ENCODE peak calls at places on chromosomes 6 and 20, in nine cellular contexts. D is mesendoderm; P is esophagus squamous epithelium; L is heart right ventricle; X is left lung; W is colonic mucosa; G is CD8-positive, alpha-beta memory T cell; E is testis; V is neuronal stem cell. R is an unnamed sample.

GRCh38 chr6:24864345-24864744 is 65.6 kb upstream of the ARMH2 start:
- DNase-seq in X (no peak), W (no peak), V (no peak), L (no peak), E (no peak), D (no peak), P (no peak), G (no peak), R (peak; percentile 62)

GRCh38 chr6:124199226-124199625 is 395.6 kb downstream of the NKAIN2 start:
- DNase-seq in L (no peak), V (no peak), X (no peak), D (no peak), W (no peak), G (no peak), P (no peak), E (no peak), R (no peak)

GRCh38 chr6:113997106-113997505 is 26.2 kb upstream of the HDAC2 start:
- DNase-seq in X (no peak), W (no peak), V (no peak), L (no peak), P (no peak), E (no peak), D (no peak), G (no peak), R (peak; percentile 34)

GRCh38 chr20:22429175-22430153 is 154.9 kb downstream of the FOXA2 start:
- DNase-seq in D (no peak), W (no peak), G (no peak), E (no peak), V (no peak), X (no peak), P (no peak), L (no peak), R (peak; percentile 43)

GRCh38 chr6:137729866-137730629 is 137.0 kb upstream of the TNFAIP3 start:
- DNase-seq in L (no peak), W (no peak), D (no peak), P (no peak), E (no peak), V (no peak), X (no peak), G (no peak), R (no peak)

GRCh38 chr6:51855310-51856082 is 231.9 kb downstream of the PKHD1 start:
- DNase-seq in V (peak; percentile 67), L (no peak), E (peak; percentile 68), D (peak; percentile 93), G (no peak), X (no peak), W (peak; percentile 30), P (no peak), R (peak; percentile 89)

GRCh38 chr6:75493400-75494064 is at the start of gene FILIP1:
- DNase-seq in G (no peak), L (no peak), X (no peak), E (peak; percentile 46), D (peak; percentile 31), W (no peak), V (no peak), P (no peak), R (peak; percentile 73)

GRCh38 chr20:14223806-14224205 is 113.6 kb downstream of the FLRT3 start:
- DNase-seq in X (no peak), G (no peak), D (no peak), E (no peak), W (no peak), L (no peak), V (no peak), P (no peak), R (no peak)

GRCh38 chr6:109308018-109308492 is 74.2 kb downstream of the CD164 start:
- DNase-seq in E (no peak), D (peak; percentile 37), P (no peak), V (no peak), X (no peak), W (peak; percentile 87), G (no peak), L (no peak), R (no peak)

GRCh38 chr6:13453771-13454251 is 33.6 kb downstream of the GFOD1 start:
- DNase-seq in V (no peak), D (no peak), G (no peak), E (no peak), L (no peak), P (no peak), W (no peak), X (no peak), R (no peak)

GRCh38 chr20:64194269-64194668 is 30.0 kb downstream of the MYT1 start:
- DNase-seq in X (no peak), D (peak; percentile 11), L (no peak), V (no peak), G (no peak), E (no peak), W (no peak), P (no peak), R (no peak)

GRCh38 chr20:19692100-19692499 is 66.0 kb upstream of the RIN2 start:
- DNase-seq in E (no peak), V (no peak), D (no peak), X (no peak), W (no peak), P (no peak), G (no peak), L (no peak), R (no peak)

GRCh38 chr6:6256881-6257280 is 63.6 kb downstream of the F13A1 start:
- DNase-seq in L (no peak), G (no peak), X (no peak), W (no peak), P (no peak), E (no peak), V (peak; percentile 54), D (peak; percentile 49), R (no peak)

GRCh38 chr6:144314003-144314485 is 28.9 kb downstream of the UTRN start:
- DNase-seq in L (peak; percentile 65), P (no peak), E (peak; percentile 52), D (no peak), X (peak; percentile 85), G (no peak), V (no peak), W (no peak), R (no peak)

GRCh38 chr6:105879146-105879545 is 207.0 kb upstream of the PRDM1 start:
- DNase-seq in G (no peak), L (no peak), E (no peak), D (no peak), P (no peak), V (no peak), W (no peak), X (no peak), R (no peak)

GRCh38 chr20:48437146-48437545 is 390.7 kb downstream of the PREX1 start:
- DNase-seq in W (no peak), X (no peak), G (no peak), E (no peak), P (no peak), D (no peak), V (no peak), L (no peak), R (no peak)

GRCh38 chr6:28351493-28351925 is 1.8 kb downstream of the ZKSCAN3 start:
- DNase-seq in X (no peak), D (no peak), W (no peak), L (no peak), G (no peak), E (no peak), P (no peak), V (no peak), R (no peak)

GRCh38 chr6:41805830-41806774 is 18.6 kb downstream of the TOMM6 start:
- DNase-seq in E (peak; percentile 33), D (no peak), V (no peak), L (no peak), W (no peak), X (no peak), G (no peak), P (no peak), R (no peak)

DNA sequence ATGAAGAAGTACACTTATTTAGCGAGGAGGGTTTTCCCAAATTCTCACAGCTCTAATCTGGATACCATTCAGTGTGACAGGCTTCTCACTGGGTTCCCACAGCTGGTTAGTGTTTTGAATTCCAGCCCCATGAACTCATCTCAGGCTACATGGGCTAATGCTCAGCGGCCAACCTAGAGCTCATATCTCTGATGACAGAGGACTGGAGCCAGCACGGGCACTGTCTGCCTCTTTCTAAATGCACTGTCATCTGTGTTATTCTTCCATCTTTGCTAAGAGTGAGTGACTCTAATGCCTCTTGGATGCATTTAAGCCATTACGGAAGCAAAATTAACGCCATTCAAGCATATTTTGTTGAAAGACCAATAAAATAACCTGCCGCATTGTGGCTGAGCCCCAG is 308.9 kb upstream of the JAG1 start:
- DNase-seq in P (no peak), E (no peak), V (no peak), W (peak; percentile 25), D (peak; percentile 92), L (peak; percentile 46), G (no peak), X (no peak), R (peak; percentile 55)
- H3K36me3 ChIP-seq in P (no peaks in the 10 kb centered on the region), E (no peaks in the 10 kb centered on the region), V (no peaks in the 10 kb centered on the region), W (no peaks in the 10 kb centered on the region), D (no peaks in the 10 kb centered on the region), L (no peaks in the 10 kb centered on the region), G (no peaks in the 10 kb centered on the region), X (no peaks in the 10 kb centered on the region), R (no peaks in the 10 kb centered on the region)

GRCh38 chr6:33781105-33781975 is 7.6 kb downstream of the LEMD2 start:
- DNase-seq in E (no peak), P (no peak), G (no peak), W (no peak), L (peak; percentile 45), X (peak; percentile 69), V (peak; percentile 71), D (peak; percentile 96), R (no peak)
- H3K4me1 ChIP-seq in E (peaks cover under 1% of the 10 kb centered on the region), P (peaks cover 48% of the 10 kb centered on the region), G (peaks cover 16% of the 10 kb centered on the region), W (no peaks in the 10 kb centered on the region), L (peaks cover 9% of the 10 kb centered on the region), X (peaks cover 27% of the 10 kb centered on the region), V (peaks cover 32% of the 10 kb centered on the region), D (peaks cover 32% of the 10 kb centered on the region), R (peaks cover 18% of the 10 kb centered on the region)

DNA sequence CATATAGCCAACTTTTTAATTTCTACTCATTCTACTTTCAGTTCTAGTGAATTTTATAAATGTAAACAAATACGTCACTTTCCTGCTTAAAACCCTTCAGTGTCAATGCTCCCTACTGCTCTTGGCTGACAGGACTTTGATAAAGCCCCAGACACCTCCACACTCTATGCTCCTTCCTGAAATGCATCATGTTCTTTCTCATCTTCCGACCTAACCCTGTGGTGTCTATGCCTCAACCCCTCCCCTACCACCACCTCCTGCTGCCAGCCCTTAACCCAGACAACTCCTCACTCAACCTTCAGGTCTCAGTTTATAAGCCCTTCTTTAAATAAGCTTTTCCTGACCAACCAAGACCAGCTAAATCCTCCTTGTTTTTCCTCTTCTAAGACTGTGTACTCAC is 19.1 kb downstream of the TLDC2 start:
- DNase-seq in V (no peak), P (no peak), W (no peak), L (no peak), D (no peak), E (no peak), G (no peak), X (no peak), R (no peak)
- H3K36me3 ChIP-seq in V (no peaks in the 10 kb centered on the region), P (peaks cover 82% of the 10 kb centered on the region), W (no peaks in the 10 kb centered on the region), L (no peaks in the 10 kb centered on the region), D (no peaks in the 10 kb centered on the region), E (no peaks in the 10 kb centered on the region), G (peaks cover 82% of the 10 kb centered on the region), X (peaks cover 100% of the 10 kb centered on the region), R (no peaks in the 10 kb centered on the region)

GRCh38 chr6:107290491-107290890 is 168.9 kb downstream of the PDSS2 start:
- DNase-seq in D (peak; percentile 28), P (no peak), E (no peak), W (no peak), G (no peak), X (no peak), V (no peak), L (no peak), R (peak; percentile 17)

GRCh38 chr6:107280791-107281190 is 165.5 kb upstream of the BEND3 start:
- DNase-seq in G (no peak), D (no peak), L (no peak), V (no peak), W (no peak), P (no peak), X (no peak), E (no peak), R (no peak)

GRCh38 chr6:107284805-107285204 is 169.5 kb upstream of the BEND3 start:
- DNase-seq in P (no peak), E (no peak), G (no peak), D (no peak), V (no peak), X (no peak), W (no peak), L (no peak), R (no peak)
- H3K4me1 ChIP-seq in P (no peaks in the 10 kb centered on the region), E (no peaks in the 10 kb centered on the region), G (no peaks in the 10 kb centered on the region), D (no peaks in the 10 kb centered on the region), V (peaks cover under 1% of the 10 kb centered on the region), X (no peaks in the 10 kb centered on the region), W (no peaks in the 10 kb centered on the region), L (no peaks in the 10 kb centered on the region), R (no peaks in the 10 kb centered on the region)

R was measured in SJCRH30.